ENCODE peak calls at places on chromosomes 3 and 15, in four cellular contexts. R is HL-60, I is GM12878, V is K562. J is an unnamed sample.

GRCh38 chr3:170644711-170645110 is 58.8 kb upstream of the SLC7A14 start:
- DNase-seq in R (no peak), I (no peak), V (no peak), J (no peak)

GRCh38 chr15:73328149-73328820 is 40.5 kb downstream of the HCN4 start:
- DNase-seq in R (no peak), I (no peak), V (no peak), J (no peak)

GRCh38 chr15:66830358-66830757 is 128.3 kb downstream of the SMAD6 start:
- DNase-seq in R (no peak), I (no peak), V (no peak), J (no peak)

GRCh38 chr3:24344784-24345439 is 149.7 kb downstream of the THRB start:
- DNase-seq in R (no peak), I (no peak), V (no peak), J (no peak)

GRCh38 chr3:59142581-59142980 is 92.8 kb upstream of the CFAP20DC start:
- DNase-seq in R (no peak), I (no peak), V (no peak), J (no peak)

GRCh38 chr3:111787556-111788463 is 71.3 kb upstream of the PHLDB2 start:
- DNase-seq in R (no peak), I (no peak), V (no peak), J (no peak)

GRCh38 chr3:9035473-9035872 is 72.2 kb upstream of the RAD18 start:
- DNase-seq in R (no peak), I (no peak), V (no peak), J (no peak)

GRCh38 chr15:76310470-76311070 is 699 bp downstream of the ETFA start:
- DNase-seq in R (no peak), I (no peak), V (peak; percentile 18), J (peak; percentile 14)

GRCh38 chr3:152031321-152031720 is 157.9 kb downstream of the SUCNR1 start:
- DNase-seq in R (no peak), I (no peak), V (no peak), J (no peak)

GRCh38 chr15:53472883-53473282 is 286.6 kb downstream of the WDR72 start:
- DNase-seq in R (no peak), I (no peak), V (no peak), J (no peak)

GRCh38 chr15:32802296-32802936 is 84.6 kb downstream of the GREM1 start:
- DNase-seq in R (no peak), I (no peak), V (no peak), J (no peak)

GRCh38 chr3:165729756-165730155 is 107.5 kb downstream of the BCHE start:
- DNase-seq in R (no peak), I (no peak), V (no peak), J (no peak)

GRCh38 chr15:41115652-41116115 is 396 bp downstream of the INO80 start:
- DNase-seq in R (peak; percentile 78), I (no peak), V (peak; percentile 91), J (peak; percentile 50)

GRCh38 chr15:64249842-64250575 is 87.2 kb upstream of the PPIB start:
- DNase-seq in R (no peak), I (no peak), V (no peak), J (no peak)

GRCh38 chr15:37979597-37979996 is 45.2 kb downstream of the TMCO5A start:
- DNase-seq in R (no peak), I (no peak), V (no peak), J (no peak)

GRCh38 chr3:56878046-56878445 is 76.3 kb upstream of the ARHGEF3 start:
- DNase-seq in R (no peak), I (no peak), V (no peak), J (no peak)

GRCh38 chr15:48748535-48748934 is 62.3 kb downstream of the CEP152 start:
- DNase-seq in R (no peak), I (no peak), V (no peak), J (no peak)

DNA sequence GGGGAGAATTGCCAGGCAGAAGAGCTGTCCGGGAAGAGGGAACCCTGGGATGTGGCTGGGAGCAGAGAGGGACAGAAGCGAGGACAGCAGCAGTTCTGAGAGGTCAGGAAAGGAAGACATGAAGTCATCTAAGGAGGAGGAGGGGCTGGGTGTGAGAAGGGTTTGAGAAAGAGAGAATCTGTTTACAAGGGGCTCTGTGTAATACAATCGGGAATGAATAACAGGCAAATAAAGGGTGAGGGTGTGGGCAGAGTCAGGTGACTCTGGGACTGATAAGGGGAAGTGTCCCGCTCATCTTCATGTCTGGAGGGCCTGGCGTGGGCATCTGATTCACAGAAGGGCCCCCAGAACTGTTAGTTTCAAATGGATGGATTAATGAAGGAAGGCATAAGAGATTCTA is 191.3 kb downstream of the XXYLT1 start:
- DNase-seq in R (no peak), I (no peak), V (no peak), J (no peak)
- TF ChIP-seq SPI1 in R (no peak), I (peak; percentile 3), V (no peak), J (peak; percentile 24)

DNA sequence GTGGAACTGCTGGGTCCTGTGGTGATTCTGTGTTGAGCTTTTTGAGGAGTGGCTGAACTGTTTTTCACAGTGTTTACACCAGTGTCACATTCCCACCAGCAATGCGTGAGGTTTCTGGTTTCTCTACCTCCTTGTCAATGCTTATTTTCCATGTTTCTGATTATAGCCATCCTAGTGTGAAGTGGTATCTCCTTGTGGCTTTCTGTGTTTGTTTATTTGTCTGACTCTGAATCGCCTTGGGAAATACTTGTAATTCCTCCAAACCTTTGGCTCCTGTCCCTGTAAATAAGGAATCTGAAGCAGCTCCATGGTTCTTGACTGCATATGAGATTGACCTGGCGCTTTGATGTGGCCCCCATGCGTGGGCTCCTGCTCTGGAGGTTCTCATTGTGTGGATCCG is 20.6 kb downstream of the FAN1 start:
- DNase-seq in R (no peak), I (no peak), V (no peak), J (no peak)
- TF ChIP-seq SPI1 in R (no peak), I (no peak), V (no peak), J (no peak)

GRCh38 chr3:12342151-12342550 is 53.3 kb downstream of the PPARG start:
- DNase-seq in R (no peak), I (no peak), V (no peak), J (no peak)
- TF ChIP-seq SPI1 in R (no peak), I (no peak), V (no peak), J (no peak)

GRCh38 chr3:49641292-49641691 is 32.9 kb upstream of the APEH start:
- DNase-seq in R (no peak), I (no peak), V (no peak), J (no peak)

GRCh38 chr3:49639551-49639950 is 34.6 kb upstream of the APEH start:
- DNase-seq in R (no peak), I (no peak), V (no peak), J (no peak)

GRCh38 chr3:49644684-49645083 is 29.5 kb upstream of the APEH start:
- DNase-seq in R (no peak), I (no peak), V (no peak), J (no peak)

GRCh38 chr3:49642708-49643145 is 31.4 kb upstream of the APEH start:
- DNase-seq in R (no peak), I (no peak), V (no peak), J (no peak)

GRCh38 chr3:49641921-49642707 is 32.0 kb upstream of the APEH start:
- DNase-seq in R (no peak), I (no peak), V (no peak), J (no peak)
- TF ChIP-seq SPI1 in R (no peak), I (no peak), V (no peak), J (no peak)

GRCh38 chr15:24761704-24762302 is 86.2 kb downstream of the NPAP1 start:
- DNase-seq in R (no peak), I (no peak), V (no peak), J (no peak)
- TF ChIP-seq SPI1 in R (no peak), I (no peak), V (no peak), J (no peak)

GRCh38 chr15:72092691-72093090 is 25.3 kb downstream of the MYO9A start:
- DNase-seq in R (no peak), I (no peak), V (no peak), J (no peak)

GRCh38 chr15:72086920-72087648 is 30.9 kb downstream of the MYO9A start:
- DNase-seq in R (no peak), I (no peak), V (no peak), J (no peak)

GRCh38 chr15:72086010-72086697 is 31.8 kb downstream of the MYO9A start:
- DNase-seq in R (no peak), I (no peak), V (no peak), J (no peak)

GRCh38 chr15:72092011-72092410 is 25.9 kb downstream of the MYO9A start:
- DNase-seq in R (no peak), I (no peak), V (no peak), J (no peak)
- TF ChIP-seq SPI1 in R (no peak), I (no peak), V (no peak), J (no peak)

GRCh38 chr3:4241595-4242170 is 61.5 kb upstream of the SETMAR start:
- DNase-seq in R (no peak), I (no peak), V (no peak), J (no peak)
- TF ChIP-seq SPI1 in R (no peak), I (no peak), V (no peak), J (no peak)

DNA sequence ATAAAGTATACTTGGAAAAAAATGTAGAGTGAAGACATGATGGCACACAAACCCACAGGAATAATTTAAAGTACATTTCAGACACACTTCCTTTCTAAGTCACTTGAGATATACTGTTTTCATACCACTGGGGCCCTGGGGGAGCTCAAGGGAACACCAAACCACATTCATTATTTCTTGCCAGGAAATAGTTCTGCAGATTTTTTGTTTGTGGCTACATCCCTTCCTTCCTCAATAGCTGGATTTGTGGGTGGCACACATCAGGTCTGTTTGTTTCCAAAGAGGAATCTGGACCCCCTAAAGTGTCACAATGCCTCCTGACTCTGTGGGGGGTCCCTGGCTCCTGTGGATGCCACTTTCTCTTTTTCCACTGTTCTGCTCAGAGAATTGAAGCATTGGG is 153.5 kb upstream of the COL8A1 start:
- DNase-seq in R (no peak), I (no peak), V (no peak), J (no peak)
- TF ChIP-seq SPI1 in R (peak; percentile 42), I (no peak), V (no peak), J (no peak)

J was measured in GM12891.